ENCODE peak calls at places on chromosomes 12 and 14, in six cellular contexts. K, Y, Q, V, C and T are unnamed samples.

GRCh38 chr12:65532744-65533143 is 254.3 kb downstream of the MSRB3 start:
- DNase-seq in K (peak), Y (no peak), Q (no peak), V (no peak), C (no peak), T (no peak)

GRCh38 chr12:58420496-58420895 is 479.1 kb downstream of the ATP23 start:
- DNase-seq in K (peak), Y (no peak), Q (no peak), V (no peak), C (peak), T (no peak)

GRCh38 chr14:42174357-42174756 is 567.7 kb downstream of the LRFN5 start:
- DNase-seq in K (no peak), Y (no peak), Q (no peak), V (no peak), C (peak), T (no peak)

GRCh38 chr12:129877383-129877782 is 26.4 kb downstream of the TMEM132D start:
- DNase-seq in K (no peak), Y (no peak), Q (no peak), V (no peak), C (no peak), T (no peak)

GRCh38 chr14:100695423-100695738 is 31.3 kb upstream of the DLK1 start:
- DNase-seq in K (no peak), Y (no peak), Q (no peak), V (no peak), C (no peak), T (no peak)

GRCh38 chr12:81779216-81779615 is 20.1 kb upstream of the PPFIA2 start:
- DNase-seq in K (no peak), Y (no peak), Q (no peak), V (no peak), C (no peak), T (no peak)

GRCh38 chr14:53001787-53002378 is 51.0 kb upstream of the FERMT2 start:
- DNase-seq in K (no peak), Y (no peak), Q (no peak), V (no peak), C (no peak), T (no peak)

GRCh38 chr12:66775941-66776340 is 97.1 kb upstream of the GRIP1 start:
- DNase-seq in K (no peak), Y (no peak), Q (no peak), V (no peak), C (no peak), T (no peak)

GRCh38 chr12:115166698-115167315 is 482.8 kb upstream of the TBX3 start:
- DNase-seq in K (peak), Y (no peak), Q (no peak), V (no peak), C (peak), T (no peak)

GRCh38 chr14:88228519-88229236 is 94.4 kb downstream of the KCNK10 start:
- DNase-seq in K (no peak), Y (no peak), Q (no peak), V (no peak), C (no peak), T (no peak)

GRCh38 chr12:117889098-117889497 is 79.7 kb downstream of the KSR2 start:
- DNase-seq in K (no peak), Y (no peak), Q (no peak), V (no peak), C (no peak), T (no peak)

GRCh38 chr12:46794593-46795190 is 31.1 kb downstream of the SLC38A4 start:
- DNase-seq in K (no peak), Y (no peak), Q (no peak), V (no peak), C (no peak), T (no peak)

GRCh38 chr12:30614031-30614430 is 81.6 kb downstream of the IPO8 start:
- DNase-seq in K (no peak), Y (no peak), Q (no peak), V (no peak), C (no peak), T (no peak)

GRCh38 chr14:98167253-98167652 is 1104.7 kb downstream of the BCL11B start:
- DNase-seq in K (no peak), Y (no peak), Q (no peak), V (no peak), C (no peak), T (no peak)

GRCh38 chr12:101902641-101903040 is 25.3 kb downstream of the DRAM1 start:
- DNase-seq in K (no peak), Y (no peak), Q (no peak), V (no peak), C (no peak), T (no peak)

GRCh38 chr12:112936927-112937326 is 1.3 kb upstream of the OAS3 start:
- DNase-seq in K (no peak), Y (no peak), Q (no peak), V (no peak), C (no peak), T (no peak)

GRCh38 chr12:67274186-67274585 is 5.0 kb downstream of the CAND1 start:
- DNase-seq in K (no peak), Y (no peak), Q (no peak), V (no peak), C (no peak), T (no peak)

GRCh38 chr14:67526181-67526580 is 6.9 kb upstream of the PLEKHH1 start:
- DNase-seq in K (no peak), Y (no peak), Q (no peak), V (no peak), C (no peak), T (no peak)